ENCODE peak calls at places on chromosomes 7 and 10, in ten cellular contexts. R is cardiac fibroblast, V is astrocyte of the spinal cord, L is AG04450, A is cardiac muscle cell, O is mucosa of descending colon, U is GM12865, C is AG09319, E is breast epithelium, G is A549. M is an unnamed sample.

GRCh38 chr7:106840342-106840741 is 24.7 kb upstream of the PIK3CG start:
- DNase-seq in E (no peak), C (peak), G (no peak), O (no peak), R (peak), L (peak), V (peak), U (no peak), A (peak), M (no peak)

GRCh38 chr7:90599892-90600555 is 3.9 kb downstream of the CDK14 start:
- DNase-seq in G (no peak), O (no peak), A (peak), L (no peak), U (no peak), V (no peak), C (no peak), R (peak), E (no peak), M (no peak)

GRCh38 chr10:81871558-81871957 is 3.4 kb upstream of the NRG3 start:
- DNase-seq in O (no peak), A (no peak), G (no peak), E (no peak), C (no peak), V (no peak), R (no peak), L (no peak), U (no peak), M (no peak)

GRCh38 chr10:124152139-124152780 is 58.9 kb upstream of the CHST15 start:
- DNase-seq in O (peak), C (no peak), R (peak), L (no peak), U (no peak), A (peak), E (no peak), G (peak), V (peak), M (no peak)

GRCh38 chr10:34804306-34804705 is 10.8 kb downstream of the PARD3 start:
- DNase-seq in O (no peak), V (peak), C (no peak), L (no peak), E (no peak), U (no peak), R (no peak), A (no peak), G (no peak), M (no peak)

GRCh38 chr7:116483271-116483942 is 16.1 kb upstream of the CAV2 start:
- DNase-seq in O (no peak), V (no peak), G (no peak), U (no peak), A (no peak), E (no peak), L (no peak), C (no peak), R (no peak), M (no peak)

GRCh38 chr7:104958278-104958903 is 55.6 kb upstream of the KMT2E start:
- DNase-seq in O (no peak), U (no peak), G (no peak), A (no peak), R (no peak), E (no peak), V (no peak), C (no peak), L (no peak), M (no peak)

GRCh38 chr10:13395540-13395939 is 47.4 kb upstream of the SEPHS1 start:
- DNase-seq in C (no peak), G (no peak), V (no peak), U (no peak), A (no peak), E (no peak), O (no peak), R (no peak), L (no peak), M (no peak)

GRCh38 chr7:157964016-157964415 is 623.6 kb downstream of the PTPRN2 start:
- DNase-seq in R (no peak), L (no peak), C (no peak), V (no peak), U (no peak), A (no peak), O (no peak), G (no peak), E (no peak), M (no peak)

GRCh38 chr7:123538189-123538714 is 3.9 kb upstream of the IQUB start:
- DNase-seq in R (peak), L (peak), V (peak), G (peak), C (no peak), O (no peak), E (no peak), A (peak), U (no peak), M (no peak)

GRCh38 chr7:95435422-95435780 is 573 bp upstream of the PON2 start:
- DNase-seq in G (no peak), O (peak), R (no peak), C (no peak), E (no peak), A (no peak), L (no peak), U (peak), V (no peak), M (no peak)

GRCh38 chr7:22280031-22280430 is 76.9 kb downstream of the RAPGEF5 start:
- DNase-seq in R (no peak), O (no peak), U (no peak), L (no peak), E (no peak), A (no peak), G (no peak), C (no peak), V (no peak), M (no peak)

GRCh38 chr7:35691827-35692307 is 3.1 kb downstream of the HERPUD2 start:
- DNase-seq in G (peak), O (no peak), A (peak), R (peak), U (peak), L (no peak), E (no peak), C (no peak), V (no peak), M (no peak)

GRCh38 chr10:71351628-71352319 is 32.7 kb downstream of the SLC29A3 start:
- DNase-seq in C (no peak), O (peak), U (no peak), G (no peak), E (no peak), V (no peak), R (no peak), A (no peak), L (no peak), M (no peak)

GRCh38 chr10:97069576-97070362 is 116.0 kb downstream of the SLIT1 start:
- DNase-seq in C (no peak), L (no peak), O (no peak), E (no peak), U (peak), R (peak), A (peak), V (peak), G (peak), M (no peak)

GRCh38 chr10:84948644-84949043 is 620.3 kb downstream of the CCSER2 start:
- DNase-seq in L (no peak), V (no peak), C (no peak), O (no peak), U (no peak), E (no peak), A (no peak), G (no peak), R (no peak), M (no peak)

GRCh38 chr10:43054593-43054992 is 22.3 kb upstream of the RET start:
- DNase-seq in A (no peak), U (no peak), O (no peak), L (no peak), V (no peak), E (no peak), R (no peak), C (no peak), G (no peak), M (no peak)

GRCh38 chr10:79203014-79203675 is 134.4 kb downstream of the ZMIZ1 start:
- DNase-seq in U (no peak), L (no peak), V (no peak), G (no peak), O (no peak), R (no peak), A (no peak), C (no peak), E (no peak), M (no peak)

GRCh38 chr7:99365318-99366141 is 9.0 kb upstream of the ARPC1B start:
- DNase-seq in E (no peak), U (peak), C (no peak), R (peak), V (no peak), L (no peak), G (peak), A (no peak), O (peak), M (peak)

GRCh38 chr10:12934777-12935176 is 66.7 kb downstream of the CCDC3 start:
- DNase-seq in R (peak), C (no peak), U (no peak), A (peak), L (peak), O (no peak), E (no peak), V (peak), G (peak), M (no peak)

GRCh38 chr10:7608001-7608400 is 58.8 kb downstream of the ITIH5 start:
- DNase-seq in G (no peak), R (no peak), L (no peak), U (no peak), O (no peak), E (no peak), A (no peak), C (no peak), V (no peak), M (no peak)

GRCh38 chr10:62036186-62037081 is 134.9 kb downstream of the ARID5B start:
- DNase-seq in U (no peak), G (no peak), L (no peak), O (no peak), E (no peak), R (no peak), V (no peak), A (no peak), C (no peak), M (no peak)

GRCh38 chr10:33216661-33217427 is 117.6 kb downstream of the NRP1 start:
- DNase-seq in A (no peak), V (peak), C (no peak), U (no peak), R (peak), G (peak), E (no peak), O (no peak), L (no peak), M (no peak)

GRCh38 chr7:157441023-157441399 is 104.2 kb downstream of the DNAJB6 start:
- DNase-seq in C (no peak), U (no peak), G (no peak), E (no peak), L (no peak), A (no peak), V (no peak), R (no peak), O (no peak), M (no peak)

GRCh38 chr7:131265227-131265626 is 62.4 kb upstream of the MKLN1 start:
- DNase-seq in V (no peak), L (no peak), A (no peak), E (no peak), O (no peak), U (no peak), C (no peak), R (no peak), G (no peak), M (no peak)

GRCh38 chr10:113000876-113001598 is 51.0 kb downstream of the TCF7L2 start:
- DNase-seq in R (no peak), U (no peak), C (no peak), L (no peak), E (peak), G (no peak), V (no peak), O (no peak), A (no peak), M (no peak)

GRCh38 chr10:116972136-116972535 is 32.9 kb downstream of the SHTN1 start:
- DNase-seq in E (no peak), V (no peak), L (no peak), O (no peak), R (no peak), C (no peak), A (no peak), U (no peak), G (no peak), M (no peak)

GRCh38 chr7:27158436-27159277 is 2.2 kb upstream of the HOXA7 start:
- DNase-seq in R (no peak), O (peak), C (no peak), G (no peak), U (no peak), E (peak), L (no peak), V (no peak), A (no peak), M (peak)

GRCh38 chr7:102186306-102186705 is 100.4 kb upstream of the SH2B2 start:
- DNase-seq in A (no peak), U (no peak), O (no peak), L (no peak), R (peak), C (no peak), E (no peak), G (no peak), V (no peak), M (no peak)

GRCh38 chr7:149855368-149856305 is 17.5 kb downstream of the ZNF862 start:
- DNase-seq in G (no peak), R (peak), A (peak), E (no peak), L (no peak), V (peak), U (no peak), O (no peak), C (no peak), M (no peak)

GRCh38 chr7:17406756-17407155 is 108.3 kb downstream of the AHR start:
- DNase-seq in E (no peak), V (no peak), C (peak), R (peak), L (no peak), U (no peak), G (peak), A (peak), O (no peak), M (no peak)

GRCh38 chr10:42830237-42830636 is 47.6 kb downstream of the BMS1 start:
- DNase-seq in U (no peak), V (no peak), L (no peak), G (no peak), E (no peak), O (no peak), A (no peak), R (no peak), C (no peak), M (no peak)

GRCh38 chr7:88151119-88151790 is 68.6 kb downstream of the SRI start:
- DNase-seq in R (no peak), E (no peak), V (no peak), G (no peak), A (no peak), U (no peak), O (no peak), C (no peak), L (no peak), M (no peak)

GRCh38 chr7:767941-768729 is 41.1 kb upstream of the PRKAR1B start:
- DNase-seq in L (no peak), O (no peak), U (no peak), G (no peak), V (peak), E (peak), C (no peak), A (no peak), R (no peak), M (no peak)

GRCh38 chr10:95253007-95253406 is 37.8 kb downstream of the PDLIM1 start:
- DNase-seq in R (no peak), E (no peak), C (no peak), L (no peak), U (no peak), V (no peak), A (no peak), O (no peak), G (no peak), M (no peak)

GRCh38 chr10:7948601-7949000 is 105.9 kb upstream of the GATA3 start:
- DNase-seq in O (no peak), A (no peak), C (no peak), L (no peak), R (peak), V (peak), U (no peak), E (no peak), G (no peak), M (no peak)

GRCh38 chr7:47482013-47482761 is 99.7 kb downstream of the TNS3 start:
- DNase-seq in E (no peak), C (peak), V (peak), O (no peak), L (peak), G (no peak), A (peak), U (no peak), R (peak), M (no peak)

GRCh38 chr10:3568983-3569382 is 216.0 kb downstream of the KLF6 start:
- DNase-seq in G (no peak), A (no peak), E (no peak), U (no peak), V (no peak), R (no peak), O (no peak), L (no peak), C (no peak), M (no peak)

GRCh38 chr10:917416-917720 is 14.1 kb downstream of the LARP4B start:
- DNase-seq in V (no peak), O (no peak), L (no peak), U (no peak), A (no peak), C (no peak), G (no peak), E (no peak), R (no peak), M (no peak)

DNA sequence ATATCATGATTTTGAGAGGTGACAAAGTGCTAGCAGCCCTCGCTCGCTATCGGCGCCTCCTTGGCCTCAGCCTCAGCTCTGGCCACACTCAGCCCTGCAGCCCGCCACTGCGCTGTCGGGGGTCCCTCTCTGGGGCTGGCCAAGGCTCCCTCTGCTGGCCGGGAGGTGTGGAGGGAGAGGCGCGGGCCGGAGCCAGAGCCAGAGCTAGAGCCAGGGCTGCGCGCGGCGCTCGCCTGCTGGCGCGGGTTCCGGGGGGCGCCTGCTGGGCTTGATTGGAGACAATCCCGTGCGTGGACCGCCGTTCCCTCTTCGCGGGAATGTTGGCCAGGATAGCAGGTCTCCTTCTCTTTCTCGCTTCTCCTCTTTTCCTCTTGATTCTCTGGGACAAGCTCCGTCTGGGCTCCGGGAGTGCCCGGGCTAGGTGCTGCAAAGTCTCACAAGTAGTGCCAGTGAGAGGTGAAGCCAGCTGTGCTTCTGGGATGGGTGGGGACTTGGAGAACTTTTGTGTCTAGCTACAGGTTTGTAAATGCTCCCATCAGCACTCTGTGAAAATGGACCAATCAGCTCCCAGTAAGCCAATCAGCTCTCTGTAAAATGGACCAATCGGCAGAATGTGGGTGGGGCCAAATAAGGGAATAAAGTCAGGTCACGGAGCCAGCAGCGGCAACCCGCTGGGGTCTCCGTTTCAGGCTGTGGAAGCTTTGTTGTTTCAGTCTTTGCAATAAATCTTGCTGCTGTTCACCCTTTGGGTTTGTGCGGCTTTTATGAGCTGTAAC is 43.4 kb upstream of the ELMO1 start:
- DNase-seq in V (no peak), E (no peak), U (no peak), G (no peak), O (no peak), L (no peak), C (no peak), R (no peak), A (no peak), M (no peak)
- TF ChIP-seq CTCF in V (no peak), E (no peak), U (no peak), G (no peak), O (no peak), L (no peak), C (no peak), R (no peak), A (no peak), M (no peak)

GRCh38 chr10:27504007-27504890 is at the start of gene RAB18:
- DNase-seq in G (peak), E (peak), C (peak), A (peak), L (peak), U (peak), R (peak), V (peak), O (peak), M (peak)
- TF ChIP-seq CTCF in G (no peak), E (no peak), C (no peak), A (peak), L (no peak), U (no peak), R (peak), V (no peak), O (no peak), M (no peak)

DNA sequence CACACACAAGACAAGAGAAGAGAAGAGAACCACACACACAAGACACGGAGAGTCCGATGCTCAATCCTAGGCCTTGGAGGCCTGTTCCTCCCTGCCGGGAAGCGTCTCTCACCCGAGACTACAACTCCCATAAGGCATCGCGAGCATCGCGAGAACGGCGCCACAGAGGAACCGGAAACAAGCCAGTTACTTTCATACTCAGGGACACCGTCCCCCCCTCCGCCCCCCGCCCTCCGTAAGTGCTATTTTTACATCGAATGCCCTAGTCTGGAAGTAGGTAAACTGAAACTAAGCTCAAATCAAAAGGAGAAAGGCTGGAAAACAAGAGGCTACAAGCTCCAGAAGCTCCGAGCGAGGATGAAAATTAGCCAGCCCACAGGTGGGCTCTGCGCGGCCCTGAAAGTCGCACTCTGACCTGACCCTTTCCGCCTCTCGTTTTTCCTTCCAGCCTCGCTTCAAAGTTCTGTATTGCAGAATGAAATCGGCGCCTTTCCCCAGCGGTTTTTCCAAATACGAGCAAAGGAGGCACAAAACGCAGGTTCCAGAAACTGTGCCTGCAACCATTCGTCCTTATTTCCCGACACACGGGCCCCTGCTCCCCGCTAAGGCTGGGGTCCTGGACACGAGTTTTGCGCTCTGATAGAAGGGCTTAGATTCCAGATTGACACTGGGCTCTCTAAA is 11.5 kb upstream of the DNAJC12 start:
- DNase-seq in A (peak), G (peak), R (peak), C (peak), L (peak), U (peak), V (peak), O (peak), E (peak), M (peak)
- TF ChIP-seq CTCF in A (peak), G (no peak), R (peak), C (no peak), L (no peak), U (no peak), V (no peak), O (no peak), E (no peak), M (no peak)

GRCh38 chr10:87862644-87863101 is 660 bp downstream of the KLLN start:
- DNase-seq in C (no peak), R (no peak), V (no peak), L (no peak), O (no peak), E (no peak), U (no peak), G (no peak), A (no peak), M (no peak)
- TF ChIP-seq CTCF in C (no peak), R (no peak), V (no peak), L (no peak), O (no peak), E (no peak), U (no peak), G (no peak), A (no peak), M (no peak)

M was measured in natural killer cell.